ENCODE peak calls at places on chromosome 21, in four cellular contexts. M is left ventricle myocardium inferior, O is fibroblast of pulmonary artery, T is adrenal gland. J is an unnamed sample.

GRCh38 chr21:45590246-45590725 is 48.0 kb upstream of the SLC19A1 start:
- DNase-seq in T (peak), O (peak), M (peak), J (no peak)

GRCh38 chr21:7951854-7952519 is 2569.4 kb upstream of the TPTE start:
- DNase-seq in O (no peak), M (no peak), T (no peak), J (no peak)

GRCh38 chr21:32347351-32347750 is 45.5 kb downstream of the URB1 start:
- DNase-seq in M (no peak), O (no peak), T (no peak), J (no peak)

GRCh38 chr21:31335957-31336738 is 7.9 kb downstream of the TIAM1 start:
- DNase-seq in T (no peak), O (peak), M (no peak), J (peak)

GRCh38 chr21:43295016-43295958 is 126.5 kb downstream of the CRYAA start:
- DNase-seq in O (no peak), M (peak), T (no peak), J (no peak)

GRCh38 chr21:46158666-46159300 is 3.4 kb upstream of the FTCD start:
- DNase-seq in T (no peak), O (no peak), M (no peak), J (no peak)

GRCh38 chr21:34022557-34023335 is 50.6 kb upstream of the MRPS6 start:
- DNase-seq in O (no peak), T (no peak), M (no peak), J (no peak)

GRCh38 chr21:39087976-39088370 is 95.3 kb downstream of the PSMG1 start:
- DNase-seq in T (no peak), M (no peak), O (no peak), J (no peak)

GRCh38 chr21:42381347-42381984 is 14.4 kb downstream of the TMPRSS3 start:
- DNase-seq in T (peak), M (no peak), O (peak), J (peak)

GRCh38 chr21:46069166-46069565 is 28.7 kb upstream of the COL6A2 start:
- DNase-seq in M (no peak), T (no peak), O (no peak), J (no peak)

GRCh38 chr21:38948377-38948776 is 142.6 kb downstream of the ETS2 start:
- DNase-seq in O (no peak), M (no peak), T (no peak), J (no peak)

GRCh38 chr21:33286076-33286475 is 19.9 kb downstream of the IL10RB start:
- DNase-seq in T (peak), M (no peak), O (no peak), J (no peak)

GRCh38 chr21:39952265-39952664 is 85.0 kb downstream of the PCP4 start:
- DNase-seq in O (no peak), T (no peak), M (no peak), J (no peak)

GRCh38 chr21:33278736-33279135 is 12.6 kb downstream of the IL10RB start:
- DNase-seq in T (no peak), O (no peak), M (no peak), J (no peak)

GRCh38 chr21:19864456-19864855 is 1133.8 kb upstream of the NCAM2 start:
- DNase-seq in M (no peak), O (no peak), T (no peak), J (no peak)

GRCh38 chr21:35222021-35222420 is 172.9 kb upstream of the RUNX1 start:
- DNase-seq in M (no peak), O (no peak), T (no peak), J (no peak)

GRCh38 chr21:42386034-42386591 is 9.7 kb downstream of the TMPRSS3 start:
- DNase-seq in T (no peak), O (no peak), M (no peak), J (no peak)

GRCh38 chr21:19326581-19327319 is 923.2 kb upstream of the TMPRSS15 start:
- DNase-seq in O (no peak), T (no peak), M (no peak), J (no peak)

GRCh38 chr21:35284199-35284598 is 235.1 kb upstream of the RUNX1 start:
- DNase-seq in M (peak), T (peak), O (no peak), J (no peak)

GRCh38 chr21:39186676-39187075 is 3.4 kb upstream of the PSMG1 start:
- DNase-seq in O (no peak), T (no peak), M (no peak), J (no peak)

GRCh38 chr21:39182484-39183271 is 573 bp downstream of the PSMG1 start:
- DNase-seq in T (peak), O (peak), M (no peak), J (peak)

GRCh38 chr21:26007911-26008579 is 162.5 kb downstream of the APP start:
- DNase-seq in O (no peak), T (no peak), M (no peak), J (no peak)

GRCh38 chr21:25907573-25908275 is 173.0 kb downstream of the GABPA start:
- DNase-seq in M (no peak), T (peak), O (no peak), J (no peak)

GRCh38 chr21:17539323-17539722 is 26.5 kb downstream of the CXADR start:
- DNase-seq in O (no peak), T (no peak), M (no peak), J (no peak)

GRCh38 chr21:42781150-42781980 is 98.0 kb downstream of the WDR4 start:
- DNase-seq in M (no peak), T (peak), O (no peak), J (no peak)

GRCh38 chr21:43321111-43321510 is 105.8 kb downstream of the SIK1 start:
- DNase-seq in M (no peak), T (no peak), O (no peak), J (no peak)

GRCh38 chr21:33132054-33132453 is 62.1 kb downstream of the OLIG1 start:
- DNase-seq in T (no peak), M (no peak), O (no peak), J (no peak)

GRCh38 chr21:46393451-46393940 is 65.2 kb upstream of the DIP2A start:
- DNase-seq in T (no peak), O (no peak), M (no peak), J (no peak)

GRCh38 chr21:34499116-34499515 is 12.9 kb downstream of the KCNE1 start:
- DNase-seq in T (no peak), O (no peak), M (no peak), J (no peak)

GRCh38 chr21:42437786-42438185 is 34.1 kb downstream of the UBASH3A start:
- DNase-seq in T (no peak), O (peak), M (no peak), J (peak)

GRCh38 chr21:35198982-35199732 is 150.1 kb upstream of the RUNX1 start:
- DNase-seq in M (no peak), T (no peak), O (no peak), J (no peak)

GRCh38 chr21:22791986-22792560 is 1793.9 kb downstream of the NCAM2 start:
- DNase-seq in T (no peak), M (no peak), O (peak), J (peak)

GRCh38 chr21:31218830-31219608 is 125.0 kb downstream of the TIAM1 start:
- DNase-seq in T (no peak), M (peak), O (peak), J (no peak)

GRCh38 chr21:46097826-46098286 is at the start of gene COL6A2:
- DNase-seq in O (peak), T (peak), M (peak), J (peak)

GRCh38 chr21:33403786-33404571 is 766 bp downstream of the IFNGR2 start:
- DNase-seq in M (peak), O (peak), T (peak), J (peak)

GRCh38 chr21:43282358-43283120 is 113.7 kb downstream of the CRYAA start:
- DNase-seq in T (no peak), M (peak), O (no peak), J (no peak)

DNA sequence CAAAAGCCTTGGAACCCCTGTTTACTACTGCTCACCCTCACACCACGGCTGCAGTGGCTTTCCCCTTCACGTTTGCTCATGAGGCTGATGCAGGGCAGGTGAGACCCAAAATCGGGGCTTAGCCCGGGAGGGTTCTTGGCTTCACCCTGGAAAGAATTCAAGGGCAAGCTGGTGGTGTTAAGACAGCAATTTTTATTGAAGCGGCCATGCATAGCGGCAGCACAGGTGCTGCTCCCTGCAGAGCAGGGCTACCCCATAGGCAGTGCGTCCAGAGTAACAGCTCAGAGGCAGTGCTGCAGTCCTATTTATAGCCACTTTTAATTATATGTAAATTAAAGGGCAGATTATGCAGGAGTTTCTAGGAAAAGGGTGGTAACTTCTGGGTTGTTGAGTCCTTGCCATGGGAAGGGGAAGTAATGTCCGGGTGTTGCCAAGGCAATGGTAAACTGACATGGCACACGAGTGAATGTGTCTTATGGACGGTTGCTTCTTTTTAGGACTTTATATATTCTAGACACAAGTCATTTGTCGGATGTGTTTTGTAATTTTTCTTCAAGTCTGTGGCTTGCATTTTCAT is 57.0 kb downstream of the VPS26C start:
- DNase-seq in O (no peak), T (no peak), M (no peak), J (no peak)
- H3K4me3 ChIP-seq in O (no peak), T (no peak), M (no peak), J (no peak)

DNA sequence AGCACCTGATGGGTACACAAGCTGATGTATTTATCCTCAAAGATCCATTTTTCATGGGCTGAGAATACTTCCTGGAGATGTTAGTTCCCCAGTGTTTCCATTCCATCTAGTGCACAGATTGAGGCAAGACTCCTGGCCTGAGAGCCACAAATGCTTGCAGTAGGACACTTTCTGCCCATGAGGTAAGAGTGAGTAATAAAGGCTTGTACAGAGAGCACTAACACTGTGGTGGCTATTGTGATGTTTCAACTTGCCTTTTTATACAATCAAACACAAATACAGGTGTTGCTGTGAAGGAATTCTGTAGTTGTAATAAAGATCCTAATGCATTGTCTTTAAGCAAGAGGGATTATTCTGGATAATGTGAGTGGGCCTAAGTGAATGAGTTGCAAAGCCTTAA is 186.1 kb upstream of the ADAMTS5 start:
- DNase-seq in O (no peak), T (no peak), M (no peak), J (no peak)
- H3K4me3 ChIP-seq in O (no peak), T (no peak), M (no peak), J (no peak)

GRCh38 chr21:41282412-41282811 is 34.2 kb upstream of the FAM3B start:
- DNase-seq in O (no peak), T (no peak), M (no peak), J (no peak)
- H3K4me3 ChIP-seq in O (no peak), T (no peak), M (no peak), J (no peak)

GRCh38 chr21:44483288-44484237 is 28.3 kb downstream of the LRRC3 start:
- DNase-seq in T (no peak), M (no peak), O (no peak), J (no peak)
- H3K4me3 ChIP-seq in T (no peak), M (no peak), O (no peak), J (no peak)

DNA sequence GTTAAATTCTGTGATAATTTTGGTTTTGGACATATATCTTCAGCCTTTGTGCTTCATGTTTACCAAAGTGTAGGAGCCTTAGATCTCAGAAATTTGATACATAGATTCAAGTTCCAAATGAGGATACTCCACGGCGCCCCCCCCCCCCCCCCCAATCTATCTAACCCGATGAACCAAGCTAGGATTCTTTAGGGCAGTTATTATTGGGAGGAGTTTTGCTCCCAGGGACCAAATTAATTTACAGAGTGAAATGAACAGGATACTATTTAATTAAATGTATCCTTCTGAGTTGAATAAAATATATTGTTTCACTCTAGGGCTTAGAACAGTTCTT is 3.2 kb downstream of the USP25 start:
- DNase-seq in O (no peak), T (no peak), M (no peak), J (no peak)
- H3K4me3 ChIP-seq in O (peak), T (no peak), M (peak), J (no peak)

J was measured in brain microvascular endothelial cell.